ENCODE peak calls at places on chromosomes 6 and 20, in eight cellular contexts. One of them, this sample, is unnamed.

GRCh38 chr6:131636880-131637792 is at the start of gene ENPP3:
- DNase-seq in OCI-LY7: peak
- DNase-seq in heart right ventricle: no peak
- DNase-seq in AG04450: no peak
- DNase-seq in transverse colon: no peak
- DNase-seq in CD8-positive, alpha-beta T cell: no peak
- DNase-seq in A549: no peak
- DNase-seq in NB4: no peak
- DNase-seq in this sample: no peak

GRCh38 chr20:41249781-41250281 is 67.7 kb downstream of the ZHX3 start:
- DNase-seq in OCI-LY7: peak
- DNase-seq in heart right ventricle: peak
- DNase-seq in AG04450: no peak
- DNase-seq in transverse colon: no peak
- DNase-seq in CD8-positive, alpha-beta T cell: no peak
- DNase-seq in A549: peak
- DNase-seq in NB4: peak
- DNase-seq in this sample: peak

GRCh38 chr20:6178537-6178936 is 55.7 kb upstream of the FERMT1 start:
- DNase-seq in OCI-LY7: peak
- DNase-seq in heart right ventricle: peak
- DNase-seq in AG04450: peak
- DNase-seq in transverse colon: no peak
- DNase-seq in CD8-positive, alpha-beta T cell: no peak
- DNase-seq in A549: peak
- DNase-seq in NB4: peak
- DNase-seq in this sample: peak

GRCh38 chr6:76697585-76697984 is 625.1 kb upstream of the IMPG1 start:
- DNase-seq in OCI-LY7: no peak
- DNase-seq in heart right ventricle: no peak
- DNase-seq in AG04450: no peak
- DNase-seq in transverse colon: no peak
- DNase-seq in CD8-positive, alpha-beta T cell: no peak
- DNase-seq in A549: peak
- DNase-seq in NB4: peak
- DNase-seq in this sample: peak

GRCh38 chr6:52317841-52318581 is 33.5 kb upstream of the MCM3 start:
- DNase-seq in OCI-LY7: no peak
- DNase-seq in heart right ventricle: no peak
- DNase-seq in AG04450: peak
- DNase-seq in transverse colon: no peak
- DNase-seq in CD8-positive, alpha-beta T cell: no peak
- DNase-seq in A549: peak
- DNase-seq in NB4: peak
- DNase-seq in this sample: peak

GRCh38 chr6:36683656-36684446 is 5.3 kb downstream of the CDKN1A start:
- DNase-seq in OCI-LY7: no peak
- DNase-seq in heart right ventricle: no peak
- DNase-seq in AG04450: no peak
- DNase-seq in transverse colon: no peak
- DNase-seq in CD8-positive, alpha-beta T cell: no peak
- DNase-seq in A549: no peak
- DNase-seq in NB4: no peak
- DNase-seq in this sample: no peak

GRCh38 chr6:107973594-107973993 is 15.6 kb upstream of the SEC63 start:
- DNase-seq in OCI-LY7: no peak
- DNase-seq in heart right ventricle: no peak
- DNase-seq in AG04450: no peak
- DNase-seq in transverse colon: no peak
- DNase-seq in CD8-positive, alpha-beta T cell: no peak
- DNase-seq in A549: no peak
- DNase-seq in NB4: no peak
- DNase-seq in this sample: no peak

GRCh38 chr6:165204807-165205545 is 104.4 kb downstream of the C6orf118 start:
- DNase-seq in OCI-LY7: no peak
- DNase-seq in heart right ventricle: no peak
- DNase-seq in AG04450: no peak
- DNase-seq in transverse colon: no peak
- DNase-seq in CD8-positive, alpha-beta T cell: no peak
- DNase-seq in A549: no peak
- DNase-seq in NB4: no peak
- DNase-seq in this sample: no peak

GRCh38 chr6:16184129-16184528 is 54.3 kb upstream of the GMPR start:
- DNase-seq in OCI-LY7: peak
- DNase-seq in heart right ventricle: no peak
- DNase-seq in AG04450: no peak
- DNase-seq in transverse colon: peak
- DNase-seq in CD8-positive, alpha-beta T cell: no peak
- DNase-seq in A549: peak
- DNase-seq in NB4: peak
- DNase-seq in this sample: peak

GRCh38 chr6:16540804-16541752 is 220.2 kb downstream of the ATXN1 start:
- DNase-seq in OCI-LY7: no peak
- DNase-seq in heart right ventricle: peak
- DNase-seq in AG04450: no peak
- DNase-seq in transverse colon: peak
- DNase-seq in CD8-positive, alpha-beta T cell: no peak
- DNase-seq in A549: peak
- DNase-seq in NB4: no peak
- DNase-seq in this sample: no peak

GRCh38 chr6:27139753-27140522 is 107.6 kb upstream of the PRSS16 start:
- DNase-seq in OCI-LY7: peak
- DNase-seq in heart right ventricle: no peak
- DNase-seq in AG04450: no peak
- DNase-seq in transverse colon: peak
- DNase-seq in CD8-positive, alpha-beta T cell: no peak
- DNase-seq in A549: peak
- DNase-seq in NB4: peak
- DNase-seq in this sample: peak

GRCh38 chr20:17835941-17836861 is 132.4 kb downstream of the SNX5 start:
- DNase-seq in OCI-LY7: no peak
- DNase-seq in heart right ventricle: peak
- DNase-seq in AG04450: peak
- DNase-seq in transverse colon: peak
- DNase-seq in CD8-positive, alpha-beta T cell: no peak
- DNase-seq in A549: peak
- DNase-seq in NB4: no peak
- DNase-seq in this sample: peak

GRCh38 chr6:42520786-42521607 is 42.8 kb upstream of the UBR2 start:
- DNase-seq in OCI-LY7: peak
- DNase-seq in heart right ventricle: no peak
- DNase-seq in AG04450: no peak
- DNase-seq in transverse colon: no peak
- DNase-seq in CD8-positive, alpha-beta T cell: no peak
- DNase-seq in A549: peak
- DNase-seq in NB4: peak
- DNase-seq in this sample: no peak

GRCh38 chr6:49607391-49607982 is 29.2 kb downstream of the RHAG start:
- DNase-seq in OCI-LY7: no peak
- DNase-seq in heart right ventricle: no peak
- DNase-seq in AG04450: no peak
- DNase-seq in transverse colon: no peak
- DNase-seq in CD8-positive, alpha-beta T cell: no peak
- DNase-seq in A549: no peak
- DNase-seq in NB4: no peak
- DNase-seq in this sample: no peak

DNA sequence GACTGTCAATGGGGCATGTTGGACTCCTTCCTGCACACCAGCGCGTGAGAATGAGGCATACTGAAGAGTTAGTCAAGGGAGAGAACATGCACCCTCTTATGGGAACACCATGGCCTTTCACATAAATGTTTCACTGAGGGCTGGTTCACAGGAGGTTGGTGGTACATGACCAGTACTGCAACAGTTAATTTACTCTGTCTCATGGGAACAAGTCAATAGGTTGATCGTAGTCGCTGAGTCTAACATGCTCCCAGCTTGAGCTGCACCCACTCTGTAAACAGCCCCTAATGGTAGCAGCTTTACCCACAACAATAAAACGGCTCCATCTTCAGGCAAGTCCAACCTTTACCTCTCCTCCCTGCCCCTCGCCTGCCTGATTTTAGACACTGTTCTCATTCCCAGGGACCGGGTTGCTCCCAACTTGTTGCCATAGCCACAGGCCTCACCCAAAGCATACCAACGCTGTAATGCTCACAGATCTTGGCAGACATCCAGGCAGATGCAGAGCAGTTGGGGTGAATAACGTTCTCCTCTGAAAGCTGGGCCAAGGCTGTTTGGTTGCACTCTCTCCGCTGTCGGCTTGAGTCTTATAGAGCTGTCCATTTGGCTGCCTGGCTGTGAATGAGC is 111.3 kb downstream of the LY86 start:
- DNase-seq in OCI-LY7: no peak
- DNase-seq in heart right ventricle: peak
- DNase-seq in AG04450: peak
- DNase-seq in transverse colon: peak
- DNase-seq in CD8-positive, alpha-beta T cell: no peak
- DNase-seq in A549: peak
- DNase-seq in NB4: peak
- DNase-seq in this sample: peak
- TF ChIP-seq CTCF in OCI-LY7: no peak
- TF ChIP-seq CTCF in heart right ventricle: peak
- TF ChIP-seq CTCF in AG04450: no peak
- TF ChIP-seq CTCF in transverse colon: peak
- TF ChIP-seq CTCF in CD8-positive, alpha-beta T cell: no peak
- TF ChIP-seq CTCF in A549: no peak
- TF ChIP-seq CTCF in NB4: peak
- TF ChIP-seq CTCF in this sample: no peak

GRCh38 chr6:139011980-139012379 is 16.6 kb upstream of the ABRACL start:
- DNase-seq in OCI-LY7: no peak
- DNase-seq in heart right ventricle: no peak
- DNase-seq in AG04450: no peak
- DNase-seq in transverse colon: no peak
- DNase-seq in CD8-positive, alpha-beta T cell: no peak
- DNase-seq in A549: no peak
- DNase-seq in NB4: no peak
- DNase-seq in this sample: no peak

GRCh38 chr6:139006470-139006869 is 18.4 kb upstream of the REPS1 start:
- DNase-seq in OCI-LY7: no peak
- DNase-seq in heart right ventricle: no peak
- DNase-seq in AG04450: no peak
- DNase-seq in transverse colon: no peak
- DNase-seq in CD8-positive, alpha-beta T cell: no peak
- DNase-seq in A549: no peak
- DNase-seq in NB4: no peak
- DNase-seq in this sample: no peak

GRCh38 chr6:139007428-139007827 is 19.4 kb upstream of the REPS1 start:
- DNase-seq in OCI-LY7: peak
- DNase-seq in heart right ventricle: no peak
- DNase-seq in AG04450: no peak
- DNase-seq in transverse colon: no peak
- DNase-seq in CD8-positive, alpha-beta T cell: no peak
- DNase-seq in A549: no peak
- DNase-seq in NB4: no peak
- DNase-seq in this sample: no peak

GRCh38 chr6:139010674-139011073 is 17.9 kb upstream of the ABRACL start:
- DNase-seq in OCI-LY7: no peak
- DNase-seq in heart right ventricle: no peak
- DNase-seq in AG04450: no peak
- DNase-seq in transverse colon: no peak
- DNase-seq in CD8-positive, alpha-beta T cell: no peak
- DNase-seq in A549: no peak
- DNase-seq in NB4: no peak
- DNase-seq in this sample: no peak

DNA sequence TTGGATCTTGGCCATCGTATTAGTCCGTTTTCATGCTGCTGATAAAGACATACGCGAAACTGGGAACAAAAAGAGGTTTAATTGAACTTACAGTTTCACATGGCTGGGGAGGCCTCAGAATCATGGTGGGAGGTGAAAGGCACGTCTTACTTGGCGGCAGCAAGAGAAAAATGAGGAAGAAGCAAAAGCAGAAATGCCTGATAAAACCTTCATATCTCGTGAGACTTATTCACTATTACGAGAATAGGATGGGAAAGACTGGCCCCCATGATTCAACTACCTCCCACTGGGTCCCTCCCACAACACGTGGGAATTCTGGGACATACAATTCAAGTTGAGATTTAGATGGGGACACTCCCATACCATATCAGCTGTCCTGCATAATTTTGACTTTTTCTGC is 20.1 kb upstream of the REPS1 start:
- DNase-seq in OCI-LY7: no peak
- DNase-seq in heart right ventricle: no peak
- DNase-seq in AG04450: no peak
- DNase-seq in transverse colon: no peak
- DNase-seq in CD8-positive, alpha-beta T cell: no peak
- DNase-seq in A549: no peak
- DNase-seq in NB4: peak
- DNase-seq in this sample: no peak
- H3K4me3 ChIP-seq in OCI-LY7: no peak
- H3K4me3 ChIP-seq in heart right ventricle: no peak
- H3K4me3 ChIP-seq in AG04450: no peak
- H3K4me3 ChIP-seq in transverse colon: no peak
- H3K4me3 ChIP-seq in CD8-positive, alpha-beta T cell: no peak
- H3K4me3 ChIP-seq in A549: no peak
- H3K4me3 ChIP-seq in NB4: no peak
- H3K4me3 ChIP-seq in this sample: no peak

GRCh38 chr6:12311106-12311505 is 20.9 kb downstream of the EDN1 start:
- DNase-seq in OCI-LY7: no peak
- DNase-seq in heart right ventricle: no peak
- DNase-seq in AG04450: no peak
- DNase-seq in transverse colon: no peak
- DNase-seq in CD8-positive, alpha-beta T cell: no peak
- DNase-seq in A549: peak
- DNase-seq in NB4: no peak
- DNase-seq in this sample: no peak
- TF ChIP-seq CTCF in OCI-LY7: no peak
- TF ChIP-seq CTCF in heart right ventricle: peak
- TF ChIP-seq CTCF in AG04450: peak
- TF ChIP-seq CTCF in transverse colon: no peak
- TF ChIP-seq CTCF in CD8-positive, alpha-beta T cell: no peak
- TF ChIP-seq CTCF in A549: peak
- TF ChIP-seq CTCF in NB4: no peak
- TF ChIP-seq CTCF in this sample: no peak

GRCh38 chr20:49622243-49622642 is 54.3 kb upstream of the PTGIS start:
- DNase-seq in OCI-LY7: no peak
- DNase-seq in heart right ventricle: no peak
- DNase-seq in AG04450: no peak
- DNase-seq in transverse colon: no peak
- DNase-seq in CD8-positive, alpha-beta T cell: no peak
- DNase-seq in A549: no peak
- DNase-seq in NB4: no peak
- DNase-seq in this sample: no peak

GRCh38 chr20:49616154-49617007 is 48.4 kb upstream of the PTGIS start:
- DNase-seq in OCI-LY7: no peak
- DNase-seq in heart right ventricle: no peak
- DNase-seq in AG04450: no peak
- DNase-seq in transverse colon: no peak
- DNase-seq in CD8-positive, alpha-beta T cell: no peak
- DNase-seq in A549: no peak
- DNase-seq in NB4: peak
- DNase-seq in this sample: no peak

GRCh38 chr20:49620364-49621240 is 52.7 kb upstream of the PTGIS start:
- DNase-seq in OCI-LY7: peak
- DNase-seq in heart right ventricle: no peak
- DNase-seq in AG04450: no peak
- DNase-seq in transverse colon: no peak
- DNase-seq in CD8-positive, alpha-beta T cell: no peak
- DNase-seq in A549: no peak
- DNase-seq in NB4: peak
- DNase-seq in this sample: no peak

GRCh38 chr20:49618289-49618688 is 50.4 kb upstream of the PTGIS start:
- DNase-seq in OCI-LY7: no peak
- DNase-seq in heart right ventricle: no peak
- DNase-seq in AG04450: no peak
- DNase-seq in transverse colon: no peak
- DNase-seq in CD8-positive, alpha-beta T cell: no peak
- DNase-seq in A549: no peak
- DNase-seq in NB4: no peak
- DNase-seq in this sample: no peak

GRCh38 chr20:49619113-49620048 is 51.4 kb upstream of the PTGIS start:
- DNase-seq in OCI-LY7: no peak
- DNase-seq in heart right ventricle: no peak
- DNase-seq in AG04450: no peak
- DNase-seq in transverse colon: no peak
- DNase-seq in CD8-positive, alpha-beta T cell: no peak
- DNase-seq in A549: no peak
- DNase-seq in NB4: no peak
- DNase-seq in this sample: no peak
- H3K4me3 ChIP-seq in OCI-LY7: peak
- H3K4me3 ChIP-seq in heart right ventricle: no peak
- H3K4me3 ChIP-seq in AG04450: no peak
- H3K4me3 ChIP-seq in transverse colon: no peak
- H3K4me3 ChIP-seq in CD8-positive, alpha-beta T cell: no peak
- H3K4me3 ChIP-seq in A549: no peak
- H3K4me3 ChIP-seq in NB4: no peak
- H3K4me3 ChIP-seq in this sample: no peak